ENCODE peak calls at places on chromosomes 2 and 18, in seven cellular contexts. One of them, this sample, is unnamed.

GRCh38 chr2:25252291-25253152 is 84.1 kb upstream of the POMC start:
- DNase-seq in Peyer's patch: peak
- DNase-seq in endothelial cell of umbilical vein: peak
- DNase-seq in IMR-90: peak
- DNase-seq in tibial nerve: peak
- DNase-seq in thyroid gland: peak
- DNase-seq in heart left ventricle: peak
- DNase-seq in this sample: peak

GRCh38 chr2:96514521-96514920 is 9.4 kb upstream of the NEURL3 start:
- DNase-seq in Peyer's patch: peak
- DNase-seq in endothelial cell of umbilical vein: no peak
- DNase-seq in IMR-90: no peak
- DNase-seq in tibial nerve: no peak
- DNase-seq in thyroid gland: no peak
- DNase-seq in heart left ventricle: no peak
- DNase-seq in this sample: no peak

GRCh38 chr2:23782126-23782525 is 144.8 kb downstream of the ATAD2B start:
- DNase-seq in Peyer's patch: no peak
- DNase-seq in endothelial cell of umbilical vein: no peak
- DNase-seq in IMR-90: no peak
- DNase-seq in tibial nerve: no peak
- DNase-seq in thyroid gland: no peak
- DNase-seq in heart left ventricle: no peak
- DNase-seq in this sample: no peak

GRCh38 chr2:219010162-219010756 is 17.0 kb upstream of the CRYBA2 start:
- DNase-seq in Peyer's patch: peak
- DNase-seq in endothelial cell of umbilical vein: no peak
- DNase-seq in IMR-90: no peak
- DNase-seq in tibial nerve: no peak
- DNase-seq in thyroid gland: peak
- DNase-seq in heart left ventricle: no peak
- DNase-seq in this sample: no peak

GRCh38 chr2:192151848-192152247 is 42.9 kb downstream of the TMEFF2 start:
- DNase-seq in Peyer's patch: no peak
- DNase-seq in endothelial cell of umbilical vein: no peak
- DNase-seq in IMR-90: peak
- DNase-seq in tibial nerve: no peak
- DNase-seq in thyroid gland: no peak
- DNase-seq in heart left ventricle: no peak
- DNase-seq in this sample: no peak

GRCh38 chr2:117170897-117171296 is 643.6 kb upstream of the DDX18 start:
- DNase-seq in Peyer's patch: no peak
- DNase-seq in endothelial cell of umbilical vein: no peak
- DNase-seq in IMR-90: no peak
- DNase-seq in tibial nerve: no peak
- DNase-seq in thyroid gland: no peak
- DNase-seq in heart left ventricle: no peak
- DNase-seq in this sample: no peak

GRCh38 chr18:2027026-2027425 is 544.3 kb downstream of the METTL4 start:
- DNase-seq in Peyer's patch: no peak
- DNase-seq in endothelial cell of umbilical vein: no peak
- DNase-seq in IMR-90: no peak
- DNase-seq in tibial nerve: no peak
- DNase-seq in thyroid gland: no peak
- DNase-seq in heart left ventricle: no peak
- DNase-seq in this sample: no peak

GRCh38 chr2:179250084-179250483 is 14.5 kb downstream of the SESTD1 start:
- DNase-seq in Peyer's patch: no peak
- DNase-seq in endothelial cell of umbilical vein: no peak
- DNase-seq in IMR-90: no peak
- DNase-seq in tibial nerve: no peak
- DNase-seq in thyroid gland: no peak
- DNase-seq in heart left ventricle: no peak
- DNase-seq in this sample: no peak

GRCh38 chr18:3269241-3269640 is 7.3 kb downstream of the MYL12B start:
- DNase-seq in Peyer's patch: no peak
- DNase-seq in endothelial cell of umbilical vein: no peak
- DNase-seq in IMR-90: no peak
- DNase-seq in tibial nerve: no peak
- DNase-seq in thyroid gland: no peak
- DNase-seq in heart left ventricle: no peak
- DNase-seq in this sample: no peak

GRCh38 chr2:79670198-79670597 is 157.3 kb downstream of the CTNNA2 start:
- DNase-seq in Peyer's patch: no peak
- DNase-seq in endothelial cell of umbilical vein: no peak
- DNase-seq in IMR-90: no peak
- DNase-seq in tibial nerve: no peak
- DNase-seq in thyroid gland: no peak
- DNase-seq in heart left ventricle: no peak
- DNase-seq in this sample: no peak

GRCh38 chr2:239913632-239914417 is 111.3 kb downstream of the NDUFA10 start:
- DNase-seq in Peyer's patch: peak
- DNase-seq in endothelial cell of umbilical vein: no peak
- DNase-seq in IMR-90: no peak
- DNase-seq in tibial nerve: no peak
- DNase-seq in thyroid gland: no peak
- DNase-seq in heart left ventricle: no peak
- DNase-seq in this sample: no peak

GRCh38 chr2:104701471-104701911 is 152.4 kb upstream of the POU3F3 start:
- DNase-seq in Peyer's patch: no peak
- DNase-seq in endothelial cell of umbilical vein: no peak
- DNase-seq in IMR-90: no peak
- DNase-seq in tibial nerve: no peak
- DNase-seq in thyroid gland: no peak
- DNase-seq in heart left ventricle: no peak
- DNase-seq in this sample: no peak

GRCh38 chr2:156339110-156339847 is 6.8 kb upstream of the NR4A2 start:
- DNase-seq in Peyer's patch: no peak
- DNase-seq in endothelial cell of umbilical vein: no peak
- DNase-seq in IMR-90: no peak
- DNase-seq in tibial nerve: no peak
- DNase-seq in thyroid gland: peak
- DNase-seq in heart left ventricle: no peak
- DNase-seq in this sample: no peak

GRCh38 chr2:191670076-191670475 is 7.9 kb upstream of the NABP1 start:
- DNase-seq in Peyer's patch: no peak
- DNase-seq in endothelial cell of umbilical vein: no peak
- DNase-seq in IMR-90: no peak
- DNase-seq in tibial nerve: no peak
- DNase-seq in thyroid gland: no peak
- DNase-seq in heart left ventricle: no peak
- DNase-seq in this sample: no peak

GRCh38 chr2:163595033-163595432 is 140.8 kb downstream of the FIGN start:
- DNase-seq in Peyer's patch: no peak
- DNase-seq in endothelial cell of umbilical vein: no peak
- DNase-seq in IMR-90: peak
- DNase-seq in tibial nerve: no peak
- DNase-seq in thyroid gland: no peak
- DNase-seq in heart left ventricle: no peak
- DNase-seq in this sample: no peak

GRCh38 chr2:43071629-43072550 is 154.5 kb downstream of the ZFP36L2 start:
- DNase-seq in Peyer's patch: peak
- DNase-seq in endothelial cell of umbilical vein: no peak
- DNase-seq in IMR-90: peak
- DNase-seq in tibial nerve: no peak
- DNase-seq in thyroid gland: peak
- DNase-seq in heart left ventricle: no peak
- DNase-seq in this sample: peak

GRCh38 chr2:27025861-27026851 is 6.6 kb upstream of the TMEM214 start:
- DNase-seq in Peyer's patch: peak
- DNase-seq in endothelial cell of umbilical vein: no peak
- DNase-seq in IMR-90: no peak
- DNase-seq in tibial nerve: no peak
- DNase-seq in thyroid gland: no peak
- DNase-seq in heart left ventricle: no peak
- DNase-seq in this sample: no peak

GRCh38 chr2:9261231-9261883 is 54.7 kb downstream of the ASAP2 start:
- DNase-seq in Peyer's patch: no peak
- DNase-seq in endothelial cell of umbilical vein: peak
- DNase-seq in IMR-90: no peak
- DNase-seq in tibial nerve: no peak
- DNase-seq in thyroid gland: no peak
- DNase-seq in heart left ventricle: peak
- DNase-seq in this sample: peak

GRCh38 chr2:186540971-186541370 is 48.9 kb upstream of the ITGAV start:
- DNase-seq in Peyer's patch: no peak
- DNase-seq in endothelial cell of umbilical vein: no peak
- DNase-seq in IMR-90: peak
- DNase-seq in tibial nerve: no peak
- DNase-seq in thyroid gland: no peak
- DNase-seq in heart left ventricle: no peak
- DNase-seq in this sample: no peak

GRCh38 chr2:99821572-99822369 is 320.6 kb downstream of the AFF3 start:
- DNase-seq in Peyer's patch: no peak
- DNase-seq in endothelial cell of umbilical vein: peak
- DNase-seq in IMR-90: peak
- DNase-seq in tibial nerve: no peak
- DNase-seq in thyroid gland: no peak
- DNase-seq in heart left ventricle: no peak
- DNase-seq in this sample: no peak

GRCh38 chr2:207255565-207255964 is 89.8 kb upstream of the KLF7 start:
- DNase-seq in Peyer's patch: no peak
- DNase-seq in endothelial cell of umbilical vein: no peak
- DNase-seq in IMR-90: no peak
- DNase-seq in tibial nerve: no peak
- DNase-seq in thyroid gland: no peak
- DNase-seq in heart left ventricle: no peak
- DNase-seq in this sample: no peak

GRCh38 chr18:2657788-2658458 is 2.4 kb downstream of the SMCHD1 start:
- DNase-seq in Peyer's patch: no peak
- DNase-seq in endothelial cell of umbilical vein: peak
- DNase-seq in IMR-90: peak
- DNase-seq in tibial nerve: no peak
- DNase-seq in thyroid gland: no peak
- DNase-seq in heart left ventricle: no peak
- DNase-seq in this sample: no peak

GRCh38 chr2:207643892-207644291 is 18.7 kb upstream of the METTL21A start:
- DNase-seq in Peyer's patch: no peak
- DNase-seq in endothelial cell of umbilical vein: no peak
- DNase-seq in IMR-90: no peak
- DNase-seq in tibial nerve: no peak
- DNase-seq in thyroid gland: no peak
- DNase-seq in heart left ventricle: no peak
- DNase-seq in this sample: no peak

DNA sequence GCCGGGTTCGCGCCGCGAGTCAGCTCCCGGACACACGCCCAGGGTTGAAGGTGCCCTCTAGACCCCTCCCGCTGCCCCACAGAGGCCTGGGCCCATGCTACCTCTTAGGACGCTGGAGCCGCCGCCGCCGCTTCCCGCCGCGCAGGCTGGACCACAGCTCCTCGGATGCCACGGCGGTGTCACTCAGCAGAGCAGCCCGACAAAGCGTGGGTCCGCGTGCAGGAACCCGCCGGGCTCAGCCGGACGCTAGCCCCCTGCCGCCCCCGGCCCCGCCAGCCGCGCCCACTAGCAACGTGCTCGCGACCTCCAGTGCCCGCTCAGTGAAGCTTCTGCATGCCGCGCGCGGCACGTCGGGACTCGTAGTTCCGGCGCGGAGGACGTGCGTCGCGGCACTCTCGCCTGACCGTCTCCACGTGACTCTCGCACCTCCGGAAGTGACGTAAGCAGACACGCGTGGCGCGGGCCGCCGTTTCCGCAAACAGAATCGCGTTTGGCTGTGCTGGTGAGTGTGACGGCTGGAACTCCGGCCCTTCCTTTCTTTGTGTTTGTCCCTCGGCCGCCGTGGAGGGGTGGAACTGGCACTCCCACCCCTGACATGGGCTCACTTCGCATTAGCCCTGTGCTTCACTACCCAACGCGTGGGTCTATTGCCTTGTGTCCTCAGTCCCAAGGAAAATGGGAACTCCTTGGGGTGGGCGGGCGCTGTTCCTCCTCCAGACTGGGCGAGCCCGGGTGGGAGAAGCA is at the start of the genes FAM210A and RNMT:
- DNase-seq in Peyer's patch: peak
- DNase-seq in endothelial cell of umbilical vein: peak
- DNase-seq in IMR-90: peak
- DNase-seq in tibial nerve: peak
- DNase-seq in thyroid gland: peak
- DNase-seq in heart left ventricle: peak
- DNase-seq in this sample: peak
- TF ChIP-seq POLR2A in Peyer's patch: peak
- TF ChIP-seq POLR2A in endothelial cell of umbilical vein: peak
- TF ChIP-seq POLR2A in IMR-90: peak
- TF ChIP-seq POLR2A in tibial nerve: peak
- TF ChIP-seq POLR2A in thyroid gland: peak
- TF ChIP-seq POLR2A in heart left ventricle: peak
- TF ChIP-seq POLR2A in this sample: peak

GRCh38 chr2:114446571-114446970 is 4.1 kb downstream of the DPP10 start:
- DNase-seq in Peyer's patch: no peak
- DNase-seq in endothelial cell of umbilical vein: no peak
- DNase-seq in IMR-90: no peak
- DNase-seq in tibial nerve: no peak
- DNase-seq in thyroid gland: no peak
- DNase-seq in heart left ventricle: no peak
- DNase-seq in this sample: no peak
- H3K4me3 ChIP-seq in Peyer's patch: no peak
- H3K4me3 ChIP-seq in endothelial cell of umbilical vein: no peak
- H3K4me3 ChIP-seq in IMR-90: no peak
- H3K4me3 ChIP-seq in tibial nerve: no peak
- H3K4me3 ChIP-seq in thyroid gland: no peak
- H3K4me3 ChIP-seq in heart left ventricle: no peak
- H3K4me3 ChIP-seq in this sample: no peak

GRCh38 chr2:34552337-34552736 is 953.2 kb upstream of the FAM98A start:
- DNase-seq in Peyer's patch: no peak
- DNase-seq in endothelial cell of umbilical vein: no peak
- DNase-seq in IMR-90: no peak
- DNase-seq in tibial nerve: no peak
- DNase-seq in thyroid gland: no peak
- DNase-seq in heart left ventricle: no peak
- DNase-seq in this sample: no peak
- H3K27ac ChIP-seq in Peyer's patch: no peak
- H3K27ac ChIP-seq in endothelial cell of umbilical vein: no peak
- H3K27ac ChIP-seq in IMR-90: no peak
- H3K27ac ChIP-seq in tibial nerve: no peak
- H3K27ac ChIP-seq in thyroid gland: no peak
- H3K27ac ChIP-seq in heart left ventricle: no peak
- H3K27ac ChIP-seq in this sample: no peak

GRCh38 chr2:157421377-157421944 is 22.4 kb downstream of the CYTIP start:
- DNase-seq in Peyer's patch: no peak
- DNase-seq in endothelial cell of umbilical vein: no peak
- DNase-seq in IMR-90: no peak
- DNase-seq in tibial nerve: no peak
- DNase-seq in thyroid gland: no peak
- DNase-seq in heart left ventricle: no peak
- DNase-seq in this sample: no peak

GRCh38 chr2:157420771-157421323 is 23.0 kb downstream of the CYTIP start:
- DNase-seq in Peyer's patch: no peak
- DNase-seq in endothelial cell of umbilical vein: no peak
- DNase-seq in IMR-90: peak
- DNase-seq in tibial nerve: no peak
- DNase-seq in thyroid gland: no peak
- DNase-seq in heart left ventricle: no peak
- DNase-seq in this sample: no peak

GRCh38 chr2:157421964-157422363 is 21.9 kb downstream of the CYTIP start:
- DNase-seq in Peyer's patch: no peak
- DNase-seq in endothelial cell of umbilical vein: no peak
- DNase-seq in IMR-90: no peak
- DNase-seq in tibial nerve: no peak
- DNase-seq in thyroid gland: no peak
- DNase-seq in heart left ventricle: no peak
- DNase-seq in this sample: no peak

GRCh38 chr2:157418215-157418614 is 25.7 kb downstream of the CYTIP start:
- DNase-seq in Peyer's patch: no peak
- DNase-seq in endothelial cell of umbilical vein: no peak
- DNase-seq in IMR-90: no peak
- DNase-seq in tibial nerve: no peak
- DNase-seq in thyroid gland: no peak
- DNase-seq in heart left ventricle: no peak
- DNase-seq in this sample: no peak

GRCh38 chr2:157419031-157419580 is 24.8 kb downstream of the CYTIP start:
- DNase-seq in Peyer's patch: peak
- DNase-seq in endothelial cell of umbilical vein: no peak
- DNase-seq in IMR-90: no peak
- DNase-seq in tibial nerve: no peak
- DNase-seq in thyroid gland: no peak
- DNase-seq in heart left ventricle: no peak
- DNase-seq in this sample: no peak
- TF ChIP-seq POLR2A in Peyer's patch: no peak
- TF ChIP-seq POLR2A in endothelial cell of umbilical vein: no peak
- TF ChIP-seq POLR2A in IMR-90: no peak
- TF ChIP-seq POLR2A in tibial nerve: no peak
- TF ChIP-seq POLR2A in thyroid gland: no peak
- TF ChIP-seq POLR2A in heart left ventricle: no peak
- TF ChIP-seq POLR2A in this sample: no peak

This sample was measured in uterus.